ENCODE peak calls at places on chromosomes 2 and 18, in seven cellular contexts. H is MM.1S, D is PC-9, R is fibroblast of lung, G is endothelial cell of umbilical vein, Q is mesenchymal stem cell, W is PC-3. E is an unnamed sample.
A peak's percentile ranks its signal among the peaks of the same experiment; 100 is the strongest.

GRCh38 chr18:11808001-11808855 is 43.0 kb upstream of the CHMP1B start:
- DNase-seq in H (no peak), D (peak; percentile 53), R (peak; percentile 64), G (no peak), Q (peak; percentile 31), W (peak; percentile 96), E (peak; percentile 44)

GRCh38 chr18:44325903-44326650 is 354.6 kb upstream of the SETBP1 start:
- DNase-seq in H (peak; percentile 63), D (peak; percentile 20), R (peak; percentile 67), G (peak; percentile 72), Q (peak; percentile 57), W (peak; percentile 51), E (peak; percentile 40)

GRCh38 chr2:8389373-8390108 is 292.3 kb upstream of the ID2 start:
- DNase-seq in H (no peak), D (no peak), R (peak; percentile 44), G (no peak), Q (peak; percentile 30), W (peak; percentile 63), E (no peak)

GRCh38 chr2:43273477-43273876 is 47.1 kb upstream of the ZFP36L2 start:
- DNase-seq in H (no peak), D (no peak), R (peak; percentile 60), G (no peak), Q (peak; percentile 89), W (no peak), E (no peak)

GRCh38 chr2:140695163-140695562 is 1435.7 kb downstream of the LRP1B start:
- DNase-seq in H (no peak), D (no peak), R (peak; percentile 11), G (peak; percentile 40), Q (peak; percentile 76), W (peak; percentile 81), E (peak; percentile 40)

GRCh38 chr18:51668101-51668500 is 470.6 kb upstream of the MEX3C start:
- DNase-seq in H (peak; percentile 71), D (peak; percentile 22), R (peak; percentile 11), G (peak; percentile 2), Q (peak; percentile 25), W (peak; percentile 51), E (peak; percentile 39)

GRCh38 chr2:197028230-197028629 is 101.7 kb upstream of the PGAP1 start:
- DNase-seq in H (no peak), D (peak; percentile 22), R (peak; percentile 88), G (peak; percentile 80), Q (peak; percentile 72), W (peak; percentile 89), E (peak; percentile 19)

GRCh38 chr2:44981714-44982108 is 27.5 kb downstream of the SIX2 start:
- DNase-seq in H (peak; percentile 61), D (peak; percentile 76), R (peak; percentile 54), G (peak; percentile 70), Q (peak; percentile 63), W (peak; percentile 89), E (peak; percentile 40)

GRCh38 chr2:100878000-100878786 is 58.3 kb downstream of the NPAS2 start:
- DNase-seq in H (no peak), D (no peak), R (no peak), G (peak; percentile 32), Q (peak; percentile 70), W (no peak), E (no peak)

GRCh38 chr18:46632401-46633089 is 24.5 kb downstream of the LOXHD1 start:
- DNase-seq in H (no peak), D (no peak), R (peak; percentile 85), G (no peak), Q (no peak), W (peak; percentile 61), E (peak; percentile 91)

GRCh38 chr2:113755690-113756063 is 765 bp downstream of the SLC35F5 start:
- DNase-seq in H (peak; percentile 17), D (no peak), R (peak; percentile 25), G (peak; percentile 73), Q (peak; percentile 52), W (peak; percentile 15), E (peak; percentile 31)

GRCh38 chr2:196592912-196593881 is 46.3 kb upstream of the CCDC150 start:
- DNase-seq in H (peak; percentile 66), D (peak; percentile 23), R (peak; percentile 74), G (peak; percentile 49), Q (peak; percentile 71), W (peak; percentile 25), E (peak; percentile 35)

GRCh38 chr18:65725421-65726050 is 25.3 kb upstream of the CDH7 start:
- DNase-seq in H (peak; percentile 53), D (peak; percentile 21), R (no peak), G (no peak), Q (peak; percentile 1), W (peak; percentile 73), E (no peak)

GRCh38 chr2:160141944-160142343 is 58.1 kb downstream of the ITGB6 start:
- DNase-seq in H (no peak), D (no peak), R (no peak), G (no peak), Q (peak; percentile 9), W (no peak), E (no peak)

GRCh38 chr2:168201722-168202121 is 45.7 kb downstream of the STK39 start:
- DNase-seq in H (no peak), D (no peak), R (no peak), G (no peak), Q (no peak), W (no peak), E (no peak)

GRCh38 chr2:155708052-155708451 is 624.5 kb downstream of the NR4A2 start:
- DNase-seq in H (no peak), D (no peak), R (no peak), G (no peak), Q (no peak), W (peak; percentile 20), E (no peak)

GRCh38 chr18:69916412-69916811 is 31.3 kb downstream of the CD226 start:
- DNase-seq in H (no peak), D (no peak), R (peak; percentile 6), G (no peak), Q (no peak), W (peak; percentile 79), E (peak; percentile 47)

GRCh38 chr18:77671456-77672167 is 422.0 kb downstream of the GALR1 start:
- DNase-seq in H (no peak), D (no peak), R (no peak), G (no peak), Q (no peak), W (no peak), E (no peak)

GRCh38 chr18:27378396-27379094 is 193.4 kb upstream of the CHST9 start:
- DNase-seq in H (no peak), D (peak; percentile 55), R (peak; percentile 92), G (peak; percentile 3), Q (peak; percentile 82), W (peak; percentile 88), E (peak; percentile 98)

GRCh38 chr2:36335597-36335996 is 20.0 kb upstream of the CRIM1 start:
- DNase-seq in H (no peak), D (no peak), R (no peak), G (no peak), Q (no peak), W (no peak), E (no peak)
- H2AFZ ChIP-seq in H (no peak overlapping the region), D (no peak overlapping the region), R (no peak overlapping the region), G (no peak overlapping the region), Q (no peak overlapping the region), W (no peak overlapping the region), E (no peak overlapping the region)

DNA sequence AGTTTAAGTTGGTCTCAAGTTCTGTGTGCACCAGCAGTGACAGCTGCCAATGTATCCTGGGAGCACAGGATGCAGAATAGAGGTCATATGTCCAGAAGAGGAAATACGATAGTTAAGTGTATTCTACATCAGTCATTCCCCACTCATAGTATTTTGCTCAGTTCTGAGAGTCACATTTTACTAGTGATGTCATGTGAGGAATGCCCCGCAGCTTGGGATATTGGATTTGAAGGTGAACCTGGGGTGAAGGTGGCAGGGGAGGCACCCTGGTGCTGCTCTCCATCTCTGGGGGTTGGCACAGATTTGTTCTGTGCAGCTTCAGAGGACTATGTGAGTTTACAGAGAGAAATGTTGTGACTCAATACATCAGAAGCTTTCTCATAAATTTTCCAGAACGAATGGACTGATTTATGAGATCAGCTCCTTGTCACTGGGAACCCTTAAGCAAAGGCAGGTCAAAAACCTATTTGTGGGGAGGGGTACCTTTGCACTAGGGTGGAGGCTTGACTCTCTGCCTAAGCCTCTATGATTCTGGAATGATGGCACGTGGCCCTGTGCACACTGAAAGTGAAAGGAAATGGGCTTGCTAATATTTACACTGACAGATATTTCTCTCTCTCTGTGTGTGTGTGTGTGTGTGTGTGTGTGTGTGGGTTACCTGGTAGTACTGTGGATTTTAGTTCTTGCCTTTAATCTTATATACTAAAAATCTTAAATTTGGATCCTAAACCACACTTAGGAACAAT is 95.9 kb downstream of the NEB start:
- DNase-seq in H (peak; percentile 83), D (no peak), R (peak; percentile 12), G (peak; percentile 69), Q (peak; percentile 13), W (peak; percentile 12), E (no peak)
- H3K4me3 ChIP-seq in H (peak overlapping the region; percentile 41), D (no peak overlapping the region), R (peak overlapping the region; percentile 23), G (no peak overlapping the region), Q (no peak overlapping the region), W (peak overlapping the region; percentile 37), E (no peak overlapping the region)

GRCh38 chr2:171214093-171214492 is 53.4 kb upstream of the TLK1 start:
- DNase-seq in H (no peak), D (no peak), R (no peak), G (no peak), Q (no peak), W (no peak), E (no peak)

GRCh38 chr2:171208648-171209047 is 48.0 kb upstream of the TLK1 start:
- DNase-seq in H (no peak), D (no peak), R (no peak), G (peak; percentile 9), Q (no peak), W (no peak), E (no peak)

GRCh38 chr2:171210864-171211431 is 50.3 kb upstream of the TLK1 start:
- DNase-seq in H (peak; percentile 32), D (no peak), R (peak; percentile 6), G (no peak), Q (peak; percentile 12), W (peak; percentile 28), E (no peak)

GRCh38 chr2:171206422-171207115 is 45.9 kb upstream of the TLK1 start:
- DNase-seq in H (no peak), D (no peak), R (no peak), G (no peak), Q (no peak), W (no peak), E (no peak)

GRCh38 chr2:171210216-171210863 is 49.6 kb upstream of the TLK1 start:
- DNase-seq in H (no peak), D (no peak), R (no peak), G (no peak), Q (no peak), W (no peak), E (no peak)
- H3K4me2 ChIP-seq in H (peak overlapping the region; percentile 40), D (no peak overlapping the region), R (no peak overlapping the region), G (no peak overlapping the region), Q (no peak overlapping the region), W (peak overlapping the region; percentile 43), E (no peak overlapping the region)

DNA sequence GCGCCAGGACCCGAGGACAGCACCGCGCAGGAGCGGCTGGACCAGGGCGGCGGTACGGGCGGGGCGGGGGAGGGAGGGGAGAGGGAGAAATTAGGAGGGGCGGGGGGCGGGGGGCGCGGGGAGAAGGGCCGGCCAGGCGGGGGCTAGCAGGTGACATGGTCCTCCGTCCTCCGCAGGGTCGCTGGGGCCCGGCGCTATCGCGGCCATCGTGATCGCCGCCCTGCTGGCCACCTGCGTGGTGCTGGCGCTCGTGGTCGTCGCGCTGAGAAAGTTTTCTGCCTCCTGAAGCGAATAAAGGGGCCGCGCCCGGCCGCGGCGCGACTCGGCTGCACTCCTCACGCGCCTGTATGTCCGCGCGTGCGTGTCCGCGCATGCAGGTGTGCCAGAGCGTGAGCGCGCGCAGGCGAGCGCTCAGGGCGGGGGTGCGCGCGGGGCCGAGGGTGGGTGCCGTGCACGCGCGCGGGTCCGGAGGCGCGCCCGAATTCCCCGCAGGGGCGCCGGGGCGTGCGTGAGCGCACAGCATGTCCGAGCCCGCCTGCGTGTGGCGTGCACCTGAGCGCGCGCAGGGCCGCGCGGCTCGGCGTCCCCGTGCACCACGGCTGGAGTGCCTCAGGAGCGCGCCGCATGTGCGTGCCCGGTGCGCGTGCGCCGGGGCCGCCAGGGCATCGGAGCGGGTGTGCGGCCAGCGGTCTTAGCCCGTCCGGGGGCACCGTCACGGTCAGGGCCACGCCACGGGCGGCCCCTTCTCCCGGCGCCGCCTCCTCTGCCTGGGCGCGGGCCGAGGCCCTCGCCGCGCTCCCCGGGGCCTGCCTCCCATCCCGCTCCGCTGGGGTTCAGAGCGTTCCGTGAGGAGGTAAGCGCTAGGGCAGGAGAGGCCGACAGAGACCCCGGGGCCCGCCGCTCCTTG is 6.3 kb downstream of the SNORC start:
- DNase-seq in H (peak; percentile 22), D (peak; percentile 61), R (peak; percentile 24), G (no peak), Q (no peak), W (peak; percentile 80), E (peak; percentile 14)
- H2AFZ ChIP-seq in H (no peak overlapping the region), D (no peak overlapping the region), R (no peak overlapping the region), G (peak overlapping the region; percentile 66), Q (no peak overlapping the region), W (peak overlapping the region; percentile 77), E (peak overlapping the region; percentile 74)

E was measured in mammary epithelial cell.